ENCODE peak calls at places on chromosomes 7 and 10, in five cellular contexts. One of them, this sample, is unnamed.

GRCh38 chr7:140049339-140050024 is 13.3 kb downstream of the PARP12 start:
- DNase-seq in PC-3: peak; percentile 34
- DNase-seq in AG04450: no peak
- DNase-seq in CD8-positive, alpha-beta T cell: no peak
- DNase-seq in H9: no peak
- DNase-seq in this sample: no peak

GRCh38 chr10:17227367-17228080 is 517 bp upstream of the VIM start:
- DNase-seq in PC-3: no peak
- DNase-seq in CD8-positive, alpha-beta T cell: no peak
- DNase-seq in H9: no peak
- DNase-seq in AG04450: no peak
- DNase-seq in this sample: no peak

GRCh38 chr7:40700653-40701475 is 566.1 kb downstream of the SUGCT start:
- DNase-seq in H9: peak; percentile 36
- DNase-seq in AG04450: no peak
- DNase-seq in CD8-positive, alpha-beta T cell: no peak
- DNase-seq in PC-3: no peak
- DNase-seq in this sample: no peak

GRCh38 chr7:114644455-114644854 is 229.8 kb downstream of the FOXP2 start:
- DNase-seq in PC-3: no peak
- DNase-seq in AG04450: no peak
- DNase-seq in H9: no peak
- DNase-seq in CD8-positive, alpha-beta T cell: no peak
- DNase-seq in this sample: no peak

GRCh38 chr10:70969188-70969587 is 80.8 kb upstream of the PCBD1 start:
- DNase-seq in AG04450: no peak
- DNase-seq in PC-3: no peak
- DNase-seq in CD8-positive, alpha-beta T cell: no peak
- DNase-seq in H9: no peak
- DNase-seq in this sample: no peak

GRCh38 chr10:124354411-124355382 is 64.0 kb downstream of the OAT start:
- DNase-seq in CD8-positive, alpha-beta T cell: no peak
- DNase-seq in H9: peak; percentile 26
- DNase-seq in PC-3: no peak
- DNase-seq in AG04450: peak; percentile 6
- DNase-seq in this sample: no peak

GRCh38 chr7:29277436-29278215 is 83.1 kb downstream of the CHN2 start:
- DNase-seq in CD8-positive, alpha-beta T cell: no peak
- DNase-seq in PC-3: no peak
- DNase-seq in AG04450: no peak
- DNase-seq in H9: no peak
- DNase-seq in this sample: no peak

GRCh38 chr10:52314822-52315552 is 906 bp downstream of the DKK1 start:
- DNase-seq in CD8-positive, alpha-beta T cell: no peak
- DNase-seq in AG04450: no peak
- DNase-seq in H9: no peak
- DNase-seq in PC-3: peak; percentile 80
- DNase-seq in this sample: no peak

GRCh38 chr10:114208351-114208750 is 29.2 kb downstream of the TDRD1 start:
- DNase-seq in AG04450: no peak
- DNase-seq in CD8-positive, alpha-beta T cell: no peak
- DNase-seq in PC-3: no peak
- DNase-seq in H9: peak; percentile 34
- DNase-seq in this sample: no peak

GRCh38 chr7:105097619-105098018 is 83.6 kb downstream of the KMT2E start:
- DNase-seq in CD8-positive, alpha-beta T cell: no peak
- DNase-seq in AG04450: peak; percentile 72
- DNase-seq in PC-3: peak; percentile 89
- DNase-seq in H9: no peak
- DNase-seq in this sample: no peak

GRCh38 chr7:158415316-158415715 is 172.3 kb downstream of the PTPRN2 start:
- DNase-seq in PC-3: no peak
- DNase-seq in AG04450: no peak
- DNase-seq in H9: no peak
- DNase-seq in CD8-positive, alpha-beta T cell: no peak
- DNase-seq in this sample: no peak
- H3K9me3 ChIP-seq in PC-3: no peaks in the 10 kb centered on the region
- H3K9me3 ChIP-seq in AG04450: peaks cover 78% of the 10 kb centered on the region
- H3K9me3 ChIP-seq in H9: peaks cover 20% of the 10 kb centered on the region
- H3K9me3 ChIP-seq in CD8-positive, alpha-beta T cell: no peaks in the 10 kb centered on the region
- H3K9me3 ChIP-seq in this sample: peaks cover 2% of the 10 kb centered on the region

GRCh38 chr10:81806842-81807241 is 68.2 kb upstream of the NRG3 start:
- DNase-seq in PC-3: no peak
- DNase-seq in CD8-positive, alpha-beta T cell: no peak
- DNase-seq in AG04450: no peak
- DNase-seq in H9: no peak
- DNase-seq in this sample: no peak
- H3K9me3 ChIP-seq in PC-3: no peaks in the 10 kb centered on the region
- H3K9me3 ChIP-seq in CD8-positive, alpha-beta T cell: no peaks in the 10 kb centered on the region
- H3K9me3 ChIP-seq in AG04450: peaks cover 8% of the 10 kb centered on the region
- H3K9me3 ChIP-seq in H9: no peaks in the 10 kb centered on the region
- H3K9me3 ChIP-seq in this sample: no peaks in the 10 kb centered on the region

DNA sequence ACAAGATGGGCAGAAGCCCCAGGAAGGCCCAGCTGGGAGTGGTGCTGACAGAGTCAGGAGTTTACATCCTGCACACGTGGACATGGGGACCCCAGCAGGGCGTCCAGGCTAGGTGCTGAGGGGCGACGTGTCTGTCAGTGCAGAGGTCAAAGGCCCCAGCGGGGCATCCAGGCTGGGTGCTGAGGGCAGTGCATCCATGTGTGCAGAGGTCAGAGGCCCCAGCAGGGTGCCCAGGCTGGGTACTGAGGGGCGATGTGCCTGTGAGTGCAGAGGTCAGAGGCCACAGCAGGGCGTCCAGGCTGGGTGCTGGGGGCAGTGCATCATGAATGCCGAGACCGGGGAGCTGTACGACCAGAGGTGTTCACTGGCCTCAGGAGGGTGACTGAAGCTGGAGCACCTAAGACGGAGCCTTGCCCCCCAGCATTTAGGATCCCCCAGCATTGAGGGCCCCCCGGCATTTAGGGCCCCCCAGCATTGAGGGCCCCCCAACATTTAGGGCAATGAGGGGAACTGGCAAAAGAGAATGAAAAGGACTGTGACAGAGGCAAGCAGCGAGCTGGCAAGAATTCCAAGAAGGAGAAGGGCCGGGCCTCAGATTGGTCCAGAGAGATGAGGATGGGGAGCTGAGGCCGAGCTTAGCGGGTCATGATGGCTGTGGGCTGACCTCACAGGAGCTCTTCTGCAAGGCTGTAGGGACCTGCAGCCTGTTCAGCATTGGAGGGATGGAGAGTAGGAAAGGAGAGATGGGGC is 474.9 kb downstream of the PTPRN2 start:
- DNase-seq in H9: no peak
- DNase-seq in PC-3: no peak
- DNase-seq in CD8-positive, alpha-beta T cell: no peak
- DNase-seq in AG04450: no peak
- DNase-seq in this sample: no peak
- H3K9me3 ChIP-seq in H9: no peaks in the 10 kb centered on the region
- H3K9me3 ChIP-seq in PC-3: peaks cover 12% of the 10 kb centered on the region
- H3K9me3 ChIP-seq in CD8-positive, alpha-beta T cell: no peaks in the 10 kb centered on the region
- H3K9me3 ChIP-seq in AG04450: peaks cover 83% of the 10 kb centered on the region
- H3K9me3 ChIP-seq in this sample: peaks cover 4% of the 10 kb centered on the region

GRCh38 chr7:129569326-129569725 is 42.2 kb upstream of the NRF1 start:
- DNase-seq in CD8-positive, alpha-beta T cell: no peak
- DNase-seq in AG04450: no peak
- DNase-seq in H9: no peak
- DNase-seq in PC-3: no peak
- DNase-seq in this sample: no peak
- H3K9me3 ChIP-seq in CD8-positive, alpha-beta T cell: no peaks in the 10 kb centered on the region
- H3K9me3 ChIP-seq in AG04450: no peaks in the 10 kb centered on the region
- H3K9me3 ChIP-seq in H9: no peaks in the 10 kb centered on the region
- H3K9me3 ChIP-seq in PC-3: no peaks in the 10 kb centered on the region
- H3K9me3 ChIP-seq in this sample: no peaks in the 10 kb centered on the region

This sample was measured in T-helper 17 cell.